ENCODE peak calls at places on chromosomes 12 and 14, in seven cellular contexts. P is progenitor cell of endocrine pancreas, K is amniotic epithelial cell, Y is PC-3, B is left lung, N is ecto neural progenitor cell, H is T-cell. S is an unnamed sample.

GRCh38 chr14:36520601-36521525 is 831 bp upstream of the NKX2-1 start:
- DNase-seq in P (peak), K (peak), Y (peak), B (peak), N (peak), H (no peak), S (no peak)

GRCh38 chr12:62715086-62715786 is 219.7 kb downstream of the PPM1H start:
- DNase-seq in P (no peak), K (no peak), Y (no peak), B (no peak), N (no peak), H (no peak), S (no peak)

GRCh38 chr12:47222960-47223847 is 143.4 kb upstream of the AMIGO2 start:
- DNase-seq in P (no peak), K (peak), Y (no peak), B (no peak), N (peak), H (no peak), S (no peak)

GRCh38 chr14:72649603-72650227 is 244.2 kb downstream of the DPF3 start:
- DNase-seq in P (no peak), K (no peak), Y (peak), B (no peak), N (peak), H (no peak), S (no peak)

GRCh38 chr14:103542545-103543088 is 13.6 kb downstream of the TRMT61A start:
- DNase-seq in P (peak), K (no peak), Y (no peak), B (no peak), N (peak), H (no peak), S (no peak)

GRCh38 chr12:22532317-22532716 is 12.0 kb downstream of the C2CD5 start:
- DNase-seq in P (no peak), K (no peak), Y (no peak), B (no peak), N (no peak), H (no peak), S (no peak)

GRCh38 chr12:26803552-26803951 is 29.4 kb downstream of the ITPR2 start:
- DNase-seq in P (no peak), K (peak), Y (peak), B (no peak), N (no peak), H (no peak), S (no peak)

GRCh38 chr12:52060498-52061177 is 9.1 kb upstream of the ATG101 start:
- DNase-seq in P (no peak), K (no peak), Y (no peak), B (no peak), N (no peak), H (no peak), S (no peak)

GRCh38 chr14:40909906-40910305 is 696.8 kb upstream of the LRFN5 start:
- DNase-seq in P (no peak), K (no peak), Y (no peak), B (no peak), N (peak), H (no peak), S (no peak)

GRCh38 chr12:81758421-81759214 is 532 bp downstream of the PPFIA2 start:
- DNase-seq in P (peak), K (no peak), Y (no peak), B (no peak), N (peak), H (no peak), S (no peak)

GRCh38 chr14:35506461-35506860 is 27.5 kb upstream of the INSM2 start:
- DNase-seq in P (no peak), K (no peak), Y (no peak), B (no peak), N (no peak), H (no peak), S (no peak)